ENCODE peak calls at places on chromosome 2, in ten cellular contexts. Y, L, S, X, N, P, I, R, H and T are unnamed samples.

GRCh38 chr2:227889336-227889735 is 17.9 kb downstream of the DAW1 start:
- DNase-seq in Y (no peak), L (no peak), S (no peak), X (no peak), N (no peak), P (no peak), I (no peak), R (no peak), H (no peak), T (no peak)

GRCh38 chr2:74174909-74175308 is 3.8 kb downstream of the MOB1A start:
- DNase-seq in Y (no peak), L (no peak), S (no peak), X (no peak), N (no peak), P (no peak), I (no peak), R (no peak), H (no peak), T (no peak)

GRCh38 chr2:215476424-215476823 is 40.6 kb upstream of the FN1 start:
- DNase-seq in Y (no peak), L (no peak), S (no peak), X (no peak), N (no peak), P (no peak), I (peak; percentile 44), R (no peak), H (no peak), T (no peak)

GRCh38 chr2:238100049-238100820 is at the start of gene ESPNL:
- DNase-seq in Y (no peak), L (peak; percentile 61), S (peak; percentile 6), X (peak; percentile 65), N (peak; percentile 70), P (peak; percentile 52), I (peak; percentile 32), R (no peak), H (no peak), T (no peak)

GRCh38 chr2:240557808-240558207 is at the start of gene ANKMY1:
- DNase-seq in Y (no peak), L (no peak), S (peak; percentile 49), X (peak; percentile 82), N (no peak), P (peak; percentile 80), I (peak; percentile 81), R (no peak), H (no peak), T (peak; percentile 52)

GRCh38 chr2:181916726-181917377 is 25.3 kb downstream of the ITPRID2 start:
- DNase-seq in Y (no peak), L (no peak), S (no peak), X (no peak), N (no peak), P (no peak), I (peak; percentile 84), R (no peak), H (no peak), T (no peak)

GRCh38 chr2:12110074-12110473 is 363.6 kb downstream of the LPIN1 start:
- DNase-seq in Y (no peak), L (peak; percentile 67), S (no peak), X (no peak), N (no peak), P (no peak), I (no peak), R (no peak), H (no peak), T (no peak)

GRCh38 chr2:120419073-120419472 is 73.1 kb downstream of the INHBB start:
- DNase-seq in Y (no peak), L (no peak), S (no peak), X (peak; percentile 57), N (no peak), P (no peak), I (no peak), R (no peak), H (no peak), T (no peak)

GRCh38 chr2:45761660-45762059 is 110.2 kb downstream of the PRKCE start:
- DNase-seq in Y (no peak), L (no peak), S (no peak), X (no peak), N (peak; percentile 66), P (no peak), I (no peak), R (no peak), H (no peak), T (no peak)

GRCh38 chr2:99900589-99900988 is 241.8 kb downstream of the AFF3 start:
- DNase-seq in Y (no peak), L (no peak), S (no peak), X (no peak), N (no peak), P (no peak), I (no peak), R (no peak), H (no peak), T (no peak)